ENCODE peak calls at places on chromosomes 11 and 22, in four cellular contexts. One of them, this sample, is unnamed.

GRCh38 chr11:1222491-1223345 is at the start of gene MUC5B:
- DNase-seq in OCI-LY7: no peak
- DNase-seq in HCT116: no peak
- DNase-seq in tibial nerve: no peak
- DNase-seq in this sample: no peak

GRCh38 chr11:124800226-124800929 is at the start of gene MSANTD2:
- DNase-seq in OCI-LY7: peak; percentile 81
- DNase-seq in HCT116: peak; percentile 42
- DNase-seq in tibial nerve: peak; percentile 62
- DNase-seq in this sample: peak; percentile 90

GRCh38 chr11:863389-864117 is 20.9 kb downstream of the TSPAN4 start:
- DNase-seq in OCI-LY7: no peak
- DNase-seq in HCT116: no peak
- DNase-seq in tibial nerve: no peak
- DNase-seq in this sample: no peak

GRCh38 chr11:70549796-70550195 is 151.5 kb downstream of the CTTN start:
- DNase-seq in OCI-LY7: no peak
- DNase-seq in HCT116: no peak
- DNase-seq in tibial nerve: no peak
- DNase-seq in this sample: no peak

GRCh38 chr11:102680945-102681344 is 24.6 kb downstream of the MMP27 start:
- DNase-seq in OCI-LY7: no peak
- DNase-seq in HCT116: no peak
- DNase-seq in tibial nerve: no peak
- DNase-seq in this sample: no peak

GRCh38 chr11:94638902-94639373 is 71.8 kb downstream of the PIWIL4 start:
- DNase-seq in OCI-LY7: no peak
- DNase-seq in HCT116: no peak
- DNase-seq in tibial nerve: no peak
- DNase-seq in this sample: peak; percentile 17

GRCh38 chr11:17988465-17988864 is 24.4 kb downstream of the SERGEF start:
- DNase-seq in OCI-LY7: peak; percentile 28
- DNase-seq in HCT116: no peak
- DNase-seq in tibial nerve: no peak
- DNase-seq in this sample: no peak

GRCh38 chr11:113778111-113778910 is 1.3 kb upstream of the CLDN25 start:
- DNase-seq in OCI-LY7: no peak
- DNase-seq in HCT116: no peak
- DNase-seq in tibial nerve: no peak
- DNase-seq in this sample: no peak

GRCh38 chr11:125425601-125426000 is 70.5 kb downstream of the FEZ1 start:
- DNase-seq in OCI-LY7: no peak
- DNase-seq in HCT116: no peak
- DNase-seq in tibial nerve: peak; percentile 28
- DNase-seq in this sample: no peak

GRCh38 chr11:107252429-107253161 is 205.0 kb downstream of the CWF19L2 start:
- DNase-seq in OCI-LY7: no peak
- DNase-seq in HCT116: no peak
- DNase-seq in tibial nerve: no peak
- DNase-seq in this sample: no peak

GRCh38 chr11:111730871-111731591 is 35.2 kb downstream of the PPP2R1B start:
- DNase-seq in OCI-LY7: no peak
- DNase-seq in HCT116: no peak
- DNase-seq in tibial nerve: no peak
- DNase-seq in this sample: no peak

GRCh38 chr11:122032317-122032716 is 83.7 kb downstream of the BLID start:
- DNase-seq in OCI-LY7: no peak
- DNase-seq in HCT116: no peak
- DNase-seq in tibial nerve: peak; percentile 48
- DNase-seq in this sample: no peak

GRCh38 chr22:44159811-44160210 is 20.9 kb upstream of the PARVG start:
- DNase-seq in OCI-LY7: no peak
- DNase-seq in HCT116: no peak
- DNase-seq in tibial nerve: no peak
- DNase-seq in this sample: no peak

GRCh38 chr11:36352919-36353318 is 56.8 kb downstream of the PRR5L start:
- DNase-seq in OCI-LY7: no peak
- DNase-seq in HCT116: no peak
- DNase-seq in tibial nerve: no peak
- DNase-seq in this sample: no peak

GRCh38 chr11:78961938-78962701 is 387.5 kb upstream of the NARS2 start:
- DNase-seq in OCI-LY7: no peak
- DNase-seq in HCT116: no peak
- DNase-seq in tibial nerve: no peak
- DNase-seq in this sample: no peak

GRCh38 chr11:96424693-96425092 is 34.9 kb downstream of the JRKL start:
- DNase-seq in OCI-LY7: no peak
- DNase-seq in HCT116: no peak
- DNase-seq in tibial nerve: no peak
- DNase-seq in this sample: no peak

GRCh38 chr22:26718905-26719304 is 61.5 kb downstream of the MIAT start:
- DNase-seq in OCI-LY7: no peak
- DNase-seq in HCT116: no peak
- DNase-seq in tibial nerve: no peak
- DNase-seq in this sample: no peak

GRCh38 chr22:29331658-29332300 is 16.3 kb upstream of the RASL10A start:
- DNase-seq in OCI-LY7: no peak
- DNase-seq in HCT116: no peak
- DNase-seq in tibial nerve: no peak
- DNase-seq in this sample: no peak

GRCh38 chr11:47278058-47278457 is 8.1 kb downstream of the MADD start:
- DNase-seq in OCI-LY7: no peak
- DNase-seq in HCT116: no peak
- DNase-seq in tibial nerve: no peak
- DNase-seq in this sample: no peak

GRCh38 chr11:86068138-86068861 is 584 bp downstream of the PICALM start:
- DNase-seq in OCI-LY7: peak; percentile 66
- DNase-seq in HCT116: no peak
- DNase-seq in tibial nerve: peak; percentile 19
- DNase-seq in this sample: peak; percentile 27

GRCh38 chr11:90476442-90477007 is 253.7 kb upstream of the CHORDC1 start:
- DNase-seq in OCI-LY7: peak; percentile 13
- DNase-seq in HCT116: peak; percentile 21
- DNase-seq in tibial nerve: no peak
- DNase-seq in this sample: no peak
- TF ChIP-seq CTCF in OCI-LY7: peak; percentile 80
- TF ChIP-seq CTCF in HCT116: peak; percentile 53
- TF ChIP-seq CTCF in tibial nerve: no peak
- TF ChIP-seq CTCF in this sample: peak; percentile 49

GRCh38 chr11:131629925-131630324 is 259.5 kb downstream of the NTM start:
- DNase-seq in OCI-LY7: no peak
- DNase-seq in HCT116: no peak
- DNase-seq in tibial nerve: no peak
- DNase-seq in this sample: no peak
- TF ChIP-seq CTCF in OCI-LY7: no peak
- TF ChIP-seq CTCF in HCT116: no peak
- TF ChIP-seq CTCF in tibial nerve: no peak
- TF ChIP-seq CTCF in this sample: no peak

DNA sequence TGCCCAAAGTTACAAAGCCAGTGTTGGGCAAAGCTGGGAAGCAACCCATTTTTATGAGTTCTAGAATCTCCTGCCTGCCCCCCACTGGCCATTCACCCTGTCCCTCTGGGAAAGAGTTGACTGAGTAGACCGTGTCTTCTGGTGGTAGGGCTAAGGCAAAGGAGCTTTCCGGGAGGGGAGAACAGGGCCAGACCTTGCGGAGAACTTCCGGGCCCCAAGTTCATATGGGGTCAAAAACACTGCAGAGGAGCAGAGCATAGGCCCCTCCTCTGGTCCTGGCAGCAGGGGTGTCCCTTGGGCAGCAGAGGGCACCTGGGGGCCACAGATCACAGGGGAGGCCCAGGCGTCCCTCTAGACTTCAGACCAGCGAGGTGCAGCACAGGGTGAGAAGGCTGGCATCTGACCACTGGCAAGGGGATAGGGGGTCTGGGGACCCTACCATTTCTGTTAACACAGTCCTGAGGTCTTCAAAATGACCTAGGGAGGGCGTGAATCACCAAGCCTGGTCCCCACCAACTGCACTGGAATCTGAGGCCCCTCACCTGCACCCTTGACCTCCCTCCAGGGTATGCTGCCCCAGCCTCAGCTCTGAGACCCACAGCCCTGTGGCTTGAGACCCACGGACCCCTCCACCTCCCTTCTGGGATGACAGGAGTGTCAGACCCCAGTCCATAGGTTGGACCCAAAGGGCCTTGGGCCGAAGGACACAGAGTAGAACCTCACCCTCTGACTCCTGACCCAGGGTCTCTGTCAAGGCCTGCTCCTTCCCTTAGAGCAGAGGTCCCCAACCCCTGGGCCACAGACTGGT is 1.3 kb upstream of the ARAP1 start:
- DNase-seq in OCI-LY7: no peak
- DNase-seq in HCT116: no peak
- DNase-seq in tibial nerve: no peak
- DNase-seq in this sample: no peak
- TF ChIP-seq CTCF in OCI-LY7: peak; percentile 35
- TF ChIP-seq CTCF in HCT116: peak; percentile 17
- TF ChIP-seq CTCF in tibial nerve: no peak
- TF ChIP-seq CTCF in this sample: peak; percentile 21

DNA sequence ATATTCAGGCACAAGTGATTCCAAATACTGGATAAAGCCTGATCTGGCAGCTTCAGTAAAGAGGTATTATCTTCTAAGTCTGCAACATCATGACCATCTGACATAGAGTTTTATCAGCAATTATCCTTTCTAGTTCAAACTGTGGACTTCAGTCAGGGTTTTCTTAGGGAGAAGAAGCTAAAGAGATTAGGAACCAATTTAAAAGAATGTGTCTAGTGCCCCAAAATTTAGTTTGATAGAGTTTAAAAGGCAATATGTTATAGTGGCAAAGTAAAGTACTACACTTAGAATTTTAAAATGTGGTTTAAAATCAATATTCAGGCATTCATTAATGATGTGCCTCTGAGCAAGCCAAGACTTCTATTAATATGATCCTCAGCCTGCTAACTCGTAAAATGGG is 5.4 kb downstream of the PAK1 start:
- DNase-seq in OCI-LY7: no peak
- DNase-seq in HCT116: no peak
- DNase-seq in tibial nerve: no peak
- DNase-seq in this sample: no peak
- TF ChIP-seq CTCF in OCI-LY7: no peak
- TF ChIP-seq CTCF in HCT116: peak; percentile 34
- TF ChIP-seq CTCF in tibial nerve: no peak
- TF ChIP-seq CTCF in this sample: no peak

DNA sequence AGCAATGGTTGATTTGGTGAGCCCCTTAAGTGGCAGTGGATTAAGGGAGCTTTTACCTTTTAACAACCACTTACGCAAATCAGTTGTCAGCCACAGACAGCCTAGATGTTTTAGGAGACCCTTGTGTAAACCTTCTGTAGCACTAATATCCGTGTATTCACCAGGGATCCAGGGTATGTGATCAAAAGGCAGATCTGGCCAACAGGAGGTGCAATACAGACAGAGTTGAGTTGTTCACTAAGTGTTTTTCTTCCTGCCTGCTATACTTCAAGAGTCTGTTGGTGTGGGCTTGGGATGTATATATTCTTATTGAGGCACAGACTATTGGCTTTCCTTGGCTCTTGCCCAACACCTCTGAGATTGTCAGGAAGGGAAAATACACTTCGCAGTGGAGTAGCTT is 175.1 kb downstream of the FAT3 start:
- DNase-seq in OCI-LY7: no peak
- DNase-seq in HCT116: no peak
- DNase-seq in tibial nerve: no peak
- DNase-seq in this sample: no peak
- TF ChIP-seq CTCF in OCI-LY7: no peak
- TF ChIP-seq CTCF in HCT116: no peak
- TF ChIP-seq CTCF in tibial nerve: no peak
- TF ChIP-seq CTCF in this sample: no peak

GRCh38 chr11:61411589-61411988 is 18.2 kb downstream of the CPSF7 start:
- DNase-seq in OCI-LY7: no peak
- DNase-seq in HCT116: no peak
- DNase-seq in tibial nerve: no peak
- DNase-seq in this sample: no peak

GRCh38 chr11:61415381-61415780 is 14.4 kb downstream of the CPSF7 start:
- DNase-seq in OCI-LY7: no peak
- DNase-seq in HCT116: no peak
- DNase-seq in tibial nerve: no peak
- DNase-seq in this sample: no peak

GRCh38 chr11:61413496-61413895 is 16.3 kb downstream of the CPSF7 start:
- DNase-seq in OCI-LY7: no peak
- DNase-seq in HCT116: no peak
- DNase-seq in tibial nerve: no peak
- DNase-seq in this sample: no peak

GRCh38 chr11:61417670-61418069 is 12.1 kb downstream of the CPSF7 start:
- DNase-seq in OCI-LY7: no peak
- DNase-seq in HCT116: no peak
- DNase-seq in tibial nerve: no peak
- DNase-seq in this sample: no peak

GRCh38 chr11:61414547-61414946 is 15.2 kb downstream of the CPSF7 start:
- DNase-seq in OCI-LY7: no peak
- DNase-seq in HCT116: no peak
- DNase-seq in tibial nerve: no peak
- DNase-seq in this sample: no peak
- TF ChIP-seq CTCF in OCI-LY7: no peak
- TF ChIP-seq CTCF in HCT116: no peak
- TF ChIP-seq CTCF in tibial nerve: no peak
- TF ChIP-seq CTCF in this sample: no peak

DNA sequence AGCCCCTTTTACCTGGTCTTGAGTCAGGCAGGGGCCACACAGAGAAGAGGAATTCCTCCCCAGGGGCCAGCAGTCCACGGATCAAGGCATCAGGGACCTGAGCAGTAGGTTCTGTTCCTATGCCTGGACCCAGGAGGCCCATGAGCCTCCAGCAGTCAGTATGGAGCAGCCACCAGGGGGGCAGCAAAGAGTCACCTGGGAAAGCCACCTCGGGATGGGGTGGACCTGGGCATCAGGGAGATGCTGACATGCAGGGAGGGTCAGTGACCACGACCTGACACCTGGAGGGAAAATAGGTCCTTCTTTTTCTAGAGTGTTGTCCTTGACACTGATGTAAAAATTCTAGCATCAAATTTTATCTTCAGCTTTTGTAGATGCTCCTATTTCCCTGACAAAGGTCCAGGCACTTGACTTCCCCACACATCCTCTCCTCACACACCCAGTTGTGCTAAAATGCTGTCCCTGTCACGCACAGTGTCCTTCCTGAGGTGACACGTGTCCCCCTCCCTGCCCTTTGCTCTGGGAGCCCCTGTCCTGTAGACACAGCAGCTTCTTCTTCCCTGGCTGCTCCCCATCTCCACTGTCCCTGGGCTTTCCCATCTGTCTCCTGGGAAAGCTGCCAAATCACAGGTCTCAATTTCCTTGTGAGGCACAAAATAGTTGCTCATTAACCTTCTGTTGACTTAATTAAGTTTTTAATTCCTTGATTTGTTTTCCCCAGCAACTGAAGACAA is 70.0 kb upstream of the IGLL5 start:
- DNase-seq in OCI-LY7: no peak
- DNase-seq in HCT116: no peak
- DNase-seq in tibial nerve: no peak
- DNase-seq in this sample: no peak
- TF ChIP-seq CTCF in OCI-LY7: peak; percentile 72
- TF ChIP-seq CTCF in HCT116: peak; percentile 41
- TF ChIP-seq CTCF in tibial nerve: no peak
- TF ChIP-seq CTCF in this sample: no peak